ENCODE peak calls at places on chromosomes 13 and 19, in four cellular contexts. One of them, this sample, is unnamed.

GRCh38 chr19:16160943-16161560 is 12.3 kb downstream of the CIB3 start:
- DNase-seq in H9: no peak
- DNase-seq in H1: no peak
- DNase-seq in trophoblast cell: peak; percentile 19
- DNase-seq in this sample: peak; percentile 34

GRCh38 chr13:113813070-113813748 is 50.7 kb downstream of the GAS6 start:
- DNase-seq in H9: no peak
- DNase-seq in H1: no peak
- DNase-seq in trophoblast cell: no peak
- DNase-seq in this sample: no peak

GRCh38 chr19:44582581-44583265 is 30.6 kb upstream of the IGSF23 start:
- DNase-seq in H9: peak; percentile 79
- DNase-seq in H1: peak; percentile 50
- DNase-seq in trophoblast cell: peak; percentile 62
- DNase-seq in this sample: peak; percentile 73

GRCh38 chr13:100409132-100409531 is 179.5 kb downstream of the GGACT start:
- DNase-seq in H9: no peak
- DNase-seq in H1: no peak
- DNase-seq in trophoblast cell: no peak
- DNase-seq in this sample: peak; percentile 52

GRCh38 chr13:75258159-75258782 is 223.7 kb downstream of the TBC1D4 start:
- DNase-seq in H9: no peak
- DNase-seq in H1: no peak
- DNase-seq in trophoblast cell: no peak
- DNase-seq in this sample: peak; percentile 65

GRCh38 chr19:49092686-49093085 is 7.4 kb downstream of the SNRNP70 start:
- DNase-seq in H9: no peak
- DNase-seq in H1: no peak
- DNase-seq in trophoblast cell: no peak
- DNase-seq in this sample: no peak

GRCh38 chr19:55352040-55352439 is 2.5 kb downstream of the COX6B2 start:
- DNase-seq in H9: no peak
- DNase-seq in H1: no peak
- DNase-seq in trophoblast cell: no peak
- DNase-seq in this sample: no peak

GRCh38 chr13:59754411-59754810 is 409.3 kb downstream of the DIAPH3 start:
- DNase-seq in H9: no peak
- DNase-seq in H1: no peak
- DNase-seq in trophoblast cell: no peak
- DNase-seq in this sample: no peak

GRCh38 chr13:21237081-21237480 is 60.6 kb downstream of the MRPL57 start:
- DNase-seq in H9: no peak
- DNase-seq in H1: no peak
- DNase-seq in trophoblast cell: no peak
- DNase-seq in this sample: no peak

GRCh38 chr19:14476663-14477401 is 1.7 kb upstream of the PTGER1 start:
- DNase-seq in H9: no peak
- DNase-seq in H1: no peak
- DNase-seq in trophoblast cell: peak; percentile 64
- DNase-seq in this sample: peak; percentile 64

GRCh38 chr13:78497702-78498319 is 105.5 kb downstream of the POU4F1 start:
- DNase-seq in H9: no peak
- DNase-seq in H1: no peak
- DNase-seq in trophoblast cell: no peak
- DNase-seq in this sample: peak; percentile 80

GRCh38 chr13:26561636-26562537 is 4.4 kb downstream of the WASF3 start:
- DNase-seq in H9: no peak
- DNase-seq in H1: no peak
- DNase-seq in trophoblast cell: no peak
- DNase-seq in this sample: peak; percentile 22

GRCh38 chr13:112618501-112618900 is 30.5 kb upstream of the TUBGCP3 start:
- DNase-seq in H9: no peak
- DNase-seq in H1: no peak
- DNase-seq in trophoblast cell: no peak
- DNase-seq in this sample: no peak

GRCh38 chr13:99314640-99315176 is 7.5 kb upstream of the GPR183 start:
- DNase-seq in H9: no peak
- DNase-seq in H1: no peak
- DNase-seq in trophoblast cell: no peak
- DNase-seq in this sample: no peak

GRCh38 chr13:27044837-27045570 is 126.6 kb downstream of the USP12 start:
- DNase-seq in H9: no peak
- DNase-seq in H1: no peak
- DNase-seq in trophoblast cell: no peak
- DNase-seq in this sample: no peak

GRCh38 chr13:32911506-32911905 is 104.7 kb upstream of the KL start:
- DNase-seq in H9: peak; percentile 70
- DNase-seq in H1: peak; percentile 15
- DNase-seq in trophoblast cell: no peak
- DNase-seq in this sample: peak; percentile 76

GRCh38 chr19:4046362-4046691 is 20.4 kb downstream of the ZBTB7A start:
- DNase-seq in H9: no peak
- DNase-seq in H1: no peak
- DNase-seq in trophoblast cell: no peak
- DNase-seq in this sample: no peak

GRCh38 chr19:3555653-3556422 is 1.5 kb downstream of the MFSD12 start:
- DNase-seq in H9: no peak
- DNase-seq in H1: no peak
- DNase-seq in trophoblast cell: no peak
- DNase-seq in this sample: no peak

GRCh38 chr13:114043421-114044053 is 69.7 kb upstream of the C13orf46 start:
- DNase-seq in H9: peak; percentile 86
- DNase-seq in H1: no peak
- DNase-seq in trophoblast cell: no peak
- DNase-seq in this sample: peak; percentile 94

GRCh38 chr19:55777528-55777927 is 8.6 kb downstream of the RFPL4AL1 start:
- DNase-seq in H9: no peak
- DNase-seq in H1: no peak
- DNase-seq in trophoblast cell: no peak
- DNase-seq in this sample: no peak

GRCh38 chr13:24680258-24680920 is at the start of gene ATP12A:
- DNase-seq in H9: peak; percentile 84
- DNase-seq in H1: no peak
- DNase-seq in trophoblast cell: no peak
- DNase-seq in this sample: peak; percentile 85

GRCh38 chr19:45691516-45692186 is at the start of gene SNRPD2:
- DNase-seq in H9: peak; percentile 95
- DNase-seq in H1: no peak
- DNase-seq in trophoblast cell: peak; percentile 96
- DNase-seq in this sample: peak; percentile 98

GRCh38 chr19:45692187-45693111 is at the start of gene QPCTL:
- DNase-seq in H9: peak; percentile 99
- DNase-seq in H1: peak; percentile 99
- DNase-seq in trophoblast cell: peak; percentile 98
- DNase-seq in this sample: peak; percentile 100

GRCh38 chr19:45687599-45687998 is 4.2 kb downstream of the SNRPD2 start:
- DNase-seq in H9: no peak
- DNase-seq in H1: no peak
- DNase-seq in trophoblast cell: no peak
- DNase-seq in this sample: no peak

DNA sequence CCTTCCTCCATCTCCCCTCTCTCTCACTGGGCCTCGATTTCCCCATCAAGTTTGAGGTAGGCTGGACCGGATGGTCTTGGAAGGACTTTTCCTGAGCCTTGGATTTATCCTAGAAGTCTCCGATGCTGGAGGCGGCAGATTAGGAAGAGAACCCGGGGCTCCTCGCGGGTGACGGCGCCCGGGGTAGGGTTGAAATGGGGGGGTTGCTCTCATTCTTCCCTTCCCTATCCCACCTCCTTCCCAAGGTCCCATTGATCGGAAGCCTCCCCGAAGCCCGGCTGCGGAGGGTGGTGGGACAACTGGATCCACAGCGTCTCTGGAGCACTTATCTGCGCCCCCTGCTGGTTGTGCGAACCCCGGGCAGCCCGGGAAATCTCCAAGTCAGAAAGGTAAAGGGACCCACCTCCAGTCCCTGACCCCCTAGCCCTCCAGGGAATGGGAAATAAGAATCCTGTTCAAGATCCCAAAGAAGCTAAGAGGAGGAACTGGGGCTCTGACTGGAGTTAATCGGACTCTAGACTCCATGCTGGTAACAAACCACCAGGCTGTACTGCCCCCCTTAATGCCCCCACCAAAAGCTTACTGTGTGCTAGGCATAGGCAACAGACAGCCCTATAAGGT is 812 bp downstream of the QPCTL start:
- DNase-seq in H9: peak; percentile 83
- DNase-seq in H1: no peak
- DNase-seq in trophoblast cell: peak; percentile 68
- DNase-seq in this sample: peak; percentile 85
- H3K23ac ChIP-seq in H9: no peak overlapping the region
- H3K23ac ChIP-seq in H1: no peak overlapping the region
- H3K23ac ChIP-seq in trophoblast cell: no peak overlapping the region
- H3K23ac ChIP-seq in this sample: no peak overlapping the region

DNA sequence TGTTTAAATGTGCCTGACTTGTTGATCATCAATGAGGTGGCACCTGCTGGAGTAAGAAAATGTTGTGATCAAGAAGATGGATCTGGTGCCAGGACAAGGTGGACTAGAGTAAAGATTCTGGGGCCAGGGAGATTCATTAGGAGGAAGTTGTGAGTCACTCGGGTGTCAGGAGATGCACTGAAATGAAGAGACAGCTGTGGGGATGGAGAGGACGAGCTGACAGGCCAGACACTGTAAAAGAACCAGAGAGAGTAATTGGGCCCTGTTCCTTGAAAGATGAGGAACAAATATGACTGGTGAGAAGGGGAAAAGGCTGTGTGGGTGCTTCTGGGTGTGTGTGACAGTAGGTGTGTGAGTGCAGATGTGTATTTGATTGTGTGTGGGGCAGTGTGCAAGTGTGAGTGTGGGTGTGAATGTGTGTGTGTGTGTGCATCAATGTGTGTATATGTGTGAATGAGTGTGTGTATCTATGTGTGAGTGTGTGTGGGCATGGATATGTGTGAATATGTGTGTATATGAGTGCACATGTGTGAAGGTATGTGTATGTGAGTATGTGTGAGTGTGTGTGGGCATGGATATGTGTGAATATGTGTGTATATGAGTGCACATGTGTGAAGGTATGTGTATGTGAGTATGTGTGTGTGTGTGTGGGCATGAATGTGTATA is 260.5 kb downstream of the RFC3 start:
- DNase-seq in H9: no peak
- DNase-seq in H1: no peak
- DNase-seq in trophoblast cell: no peak
- DNase-seq in this sample: no peak
- H4K8ac ChIP-seq in H9: peak overlapping the region; percentile 32
- H4K8ac ChIP-seq in H1: no peak overlapping the region
- H4K8ac ChIP-seq in trophoblast cell: no peak overlapping the region
- H4K8ac ChIP-seq in this sample: no peak overlapping the region

DNA sequence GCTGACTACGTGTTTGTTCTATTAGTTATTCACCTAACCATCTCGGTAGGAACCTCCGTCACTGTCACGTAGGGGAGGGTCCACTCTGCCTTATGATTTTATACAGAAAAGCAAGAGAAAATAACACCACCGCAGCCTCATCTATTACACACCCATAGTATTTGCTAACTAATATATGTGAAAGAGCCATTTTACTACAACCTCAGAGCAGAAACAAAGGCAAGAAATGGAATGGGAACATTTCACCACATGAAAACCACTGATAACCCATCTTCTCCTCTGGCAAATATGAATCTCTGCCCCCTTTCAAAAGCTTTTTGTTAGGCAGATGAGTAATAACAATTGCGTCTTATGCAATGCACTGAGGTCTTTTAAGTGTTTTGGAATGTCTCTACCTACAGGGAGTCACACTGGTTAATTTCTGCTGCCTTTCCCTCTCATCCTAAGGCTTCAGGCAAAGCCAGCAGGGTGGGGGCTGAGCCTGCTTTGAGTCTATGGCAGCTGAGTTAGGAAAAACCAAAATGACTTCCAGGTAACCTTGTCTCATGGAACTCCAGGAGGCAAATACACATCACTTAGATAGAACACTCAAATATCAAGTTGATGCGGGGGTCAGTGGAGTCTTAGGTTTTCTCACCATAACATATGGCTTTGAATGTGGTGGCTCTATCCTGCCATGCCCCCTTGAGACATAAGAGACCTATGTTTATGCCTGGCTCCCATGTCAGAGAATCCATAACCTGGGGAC is 15.0 kb downstream of the TSHZ3 start:
- DNase-seq in H9: no peak
- DNase-seq in H1: no peak
- DNase-seq in trophoblast cell: no peak
- DNase-seq in this sample: no peak
- H3K79me2 ChIP-seq in H9: peaks cover 12% of the 10 kb centered on the region
- H3K79me2 ChIP-seq in H1: no peaks in the 10 kb centered on the region
- H3K79me2 ChIP-seq in trophoblast cell: peaks cover 2% of the 10 kb centered on the region
- H3K79me2 ChIP-seq in this sample: peaks cover 44% of the 10 kb centered on the region

GRCh38 chr13:43116242-43116641 is 92.9 kb downstream of the DNAJC15 start:
- DNase-seq in H9: peak; percentile 42
- DNase-seq in H1: no peak
- DNase-seq in trophoblast cell: no peak
- DNase-seq in this sample: no peak
- H3K23ac ChIP-seq in H9: no peak overlapping the region
- H3K23ac ChIP-seq in H1: no peak overlapping the region
- H3K23ac ChIP-seq in trophoblast cell: no peak overlapping the region
- H3K23ac ChIP-seq in this sample: no peak overlapping the region

GRCh38 chr13:44234566-44234965 is 139.1 kb upstream of the SERP2 start:
- DNase-seq in H9: no peak
- DNase-seq in H1: no peak
- DNase-seq in trophoblast cell: no peak
- DNase-seq in this sample: no peak

GRCh38 chr13:44236370-44236769 is 137.3 kb upstream of the SERP2 start:
- DNase-seq in H9: no peak
- DNase-seq in H1: no peak
- DNase-seq in trophoblast cell: no peak
- DNase-seq in this sample: no peak

GRCh38 chr13:44240611-44241010 is 133.0 kb upstream of the SERP2 start:
- DNase-seq in H9: no peak
- DNase-seq in H1: no peak
- DNase-seq in trophoblast cell: no peak
- DNase-seq in this sample: no peak

GRCh38 chr13:44237276-44237767 is 136.3 kb upstream of the SERP2 start:
- DNase-seq in H9: no peak
- DNase-seq in H1: no peak
- DNase-seq in trophoblast cell: peak; percentile 15
- DNase-seq in this sample: no peak

DNA sequence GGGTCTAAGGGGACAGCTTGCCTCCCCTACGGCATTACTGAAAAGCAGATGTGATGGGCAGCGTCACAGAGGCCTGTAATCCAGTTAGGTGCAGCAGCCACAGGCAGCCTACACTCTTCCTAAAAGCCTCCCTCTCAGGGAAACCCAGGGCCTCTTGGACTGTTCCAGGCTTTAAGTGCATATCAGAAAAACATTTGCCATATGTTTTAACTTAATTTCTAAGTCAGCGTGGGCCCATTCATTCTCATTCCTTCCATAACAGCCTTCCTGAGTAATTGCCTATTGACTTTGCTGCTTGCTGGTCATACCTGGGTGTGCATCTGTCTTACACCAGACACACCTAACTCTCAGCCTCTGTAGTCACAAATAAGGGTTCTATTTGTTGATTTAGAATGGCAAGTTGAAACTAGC is 135.6 kb upstream of the SERP2 start:
- DNase-seq in H9: no peak
- DNase-seq in H1: no peak
- DNase-seq in trophoblast cell: no peak
- DNase-seq in this sample: no peak
- H4K8ac ChIP-seq in H9: no peak overlapping the region
- H4K8ac ChIP-seq in H1: no peak overlapping the region
- H4K8ac ChIP-seq in trophoblast cell: no peak overlapping the region
- H4K8ac ChIP-seq in this sample: no peak overlapping the region